ENCODE peak calls at places on chromosomes 1 and 21, in eight cellular contexts. B is NB4, Q is IMR-90, O is uterus, R is ovary, D is breast epithelium, P is stomach, K is upper lobe of left lung. G is an unnamed sample.

GRCh38 chr1:7097938-7098592 is 312.8 kb downstream of the CAMTA1 start:
- DNase-seq in Q (no peak), D (no peak), P (no peak), R (no peak), K (no peak), O (no peak), B (no peak), G (no peak)

GRCh38 chr1:173570370-173571030 is 32.4 kb downstream of the SLC9C2 start:
- DNase-seq in O (no peak), K (peak), Q (no peak), P (no peak), B (no peak), D (no peak), R (no peak), G (no peak)

GRCh38 chr1:228082975-228083870 is 715 bp downstream of the ARF1 start:
- DNase-seq in R (peak), B (peak), K (peak), O (peak), Q (peak), P (peak), D (peak), G (peak)

GRCh38 chr1:2205191-2205952 is 10.8 kb upstream of the FAAP20 start:
- DNase-seq in D (peak), R (peak), Q (peak), B (peak), P (peak), K (peak), O (peak), G (peak)

GRCh38 chr1:107776898-107777663 is 187.9 kb downstream of the VAV3 start:
- DNase-seq in P (no peak), D (no peak), R (no peak), B (no peak), O (no peak), Q (no peak), K (no peak), G (no peak)

GRCh38 chr1:116693759-116694482 is 26.4 kb upstream of the IGSF3 start:
- DNase-seq in O (no peak), D (peak), R (no peak), Q (no peak), B (no peak), K (no peak), P (no peak), G (peak)

GRCh38 chr1:175195281-175195680 is 2.7 kb upstream of the KIAA0040 start:
- DNase-seq in O (no peak), R (no peak), B (no peak), K (no peak), Q (no peak), D (no peak), P (no peak), G (no peak)

GRCh38 chr21:34200288-34200905 is 127.0 kb downstream of the MRPS6 start:
- DNase-seq in Q (no peak), K (no peak), D (no peak), P (no peak), O (no peak), R (no peak), B (peak), G (no peak)

GRCh38 chr1:62281922-62282555 is 37.2 kb downstream of the KANK4 start:
- DNase-seq in B (no peak), O (no peak), D (no peak), K (no peak), Q (no peak), P (no peak), R (no peak), G (no peak)

GRCh38 chr21:15060776-15061175 is 4.0 kb downstream of the NRIP1 start:
- DNase-seq in B (no peak), R (no peak), Q (peak), P (no peak), D (no peak), O (no peak), K (no peak), G (peak)

GRCh38 chr1:157431751-157432150 is 120.6 kb downstream of the FCRL5 start:
- DNase-seq in K (no peak), B (no peak), Q (peak), D (no peak), R (no peak), P (no peak), O (no peak), G (no peak)

GRCh38 chr1:202852163-202852904 is 36.6 kb downstream of the RABIF start:
- DNase-seq in R (no peak), Q (peak), O (no peak), P (peak), K (no peak), B (peak), D (no peak), G (peak)

GRCh38 chr1:192477630-192478029 is 97.9 kb upstream of the RGS1 start:
- DNase-seq in R (no peak), O (no peak), Q (peak), B (peak), K (no peak), D (no peak), P (no peak), G (peak)

GRCh38 chr21:27391990-27392389 is 425.1 kb upstream of the ADAMTS5 start:
- DNase-seq in D (no peak), K (no peak), R (no peak), O (no peak), B (no peak), Q (no peak), P (no peak), G (no peak)

DNA sequence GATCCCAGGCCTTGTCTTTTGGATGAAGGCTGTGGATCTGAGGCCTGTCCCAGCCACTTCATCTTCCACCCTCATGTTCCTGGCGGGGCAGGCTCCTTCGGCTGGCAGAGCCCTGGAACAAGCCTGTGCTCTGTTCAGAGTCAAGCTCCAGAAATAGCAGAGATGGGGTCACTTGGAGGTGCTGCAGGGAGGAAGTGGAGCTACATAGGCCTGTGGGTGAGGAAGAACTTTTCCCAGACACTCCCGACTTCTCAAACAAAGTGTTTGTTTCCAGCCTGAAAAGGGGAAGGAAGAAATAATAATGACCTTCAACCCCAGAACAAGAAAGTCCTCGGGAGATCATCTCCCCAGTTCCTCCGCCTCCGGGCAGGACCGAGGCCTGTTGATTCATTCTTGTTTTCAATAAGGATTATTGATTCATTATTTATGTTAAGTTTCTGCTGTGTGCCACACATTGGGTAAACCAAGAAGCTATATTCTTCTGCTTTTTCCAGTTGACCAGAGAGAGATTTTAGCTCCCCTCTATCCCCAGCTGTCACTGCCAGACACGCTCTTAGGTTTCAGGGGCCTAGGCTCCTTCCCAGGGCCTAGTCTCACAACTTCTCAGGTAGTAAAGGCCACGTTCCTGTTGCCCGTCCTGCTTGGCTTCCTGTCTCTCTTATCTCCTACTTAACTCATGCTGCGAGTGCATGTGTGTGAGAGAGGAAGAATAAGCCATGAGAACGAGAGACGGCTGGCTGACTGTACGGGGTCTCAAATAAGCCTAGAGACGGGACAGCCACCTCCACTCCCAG is 16.9 kb downstream of the IKBKE start:
- DNase-seq in P (no peak), D (no peak), O (no peak), K (no peak), Q (no peak), B (no peak), R (no peak), G (no peak)
- TF ChIP-seq POLR2A in P (no peak), D (no peak), O (no peak), K (no peak), Q (no peak), B (no peak), R (no peak), G (no peak)

GRCh38 chr1:15756143-15757015 is 2.2 kb upstream of the FBLIM1 start:
- DNase-seq in O (no peak), B (no peak), P (peak), K (peak), R (no peak), Q (no peak), D (peak), G (no peak)

GRCh38 chr1:15757016-15757543 is 1.5 kb upstream of the FBLIM1 start:
- DNase-seq in K (no peak), P (no peak), O (no peak), R (no peak), D (no peak), Q (no peak), B (no peak), G (no peak)

GRCh38 chr1:15758537-15758936 is at the start of gene FBLIM1:
- DNase-seq in O (peak), B (no peak), Q (no peak), R (peak), D (no peak), K (peak), P (no peak), G (no peak)

GRCh38 chr1:15758953-15759661 is 512 bp downstream of the FBLIM1 start:
- DNase-seq in D (no peak), K (peak), P (no peak), B (no peak), Q (no peak), O (no peak), R (no peak), G (no peak)

DNA sequence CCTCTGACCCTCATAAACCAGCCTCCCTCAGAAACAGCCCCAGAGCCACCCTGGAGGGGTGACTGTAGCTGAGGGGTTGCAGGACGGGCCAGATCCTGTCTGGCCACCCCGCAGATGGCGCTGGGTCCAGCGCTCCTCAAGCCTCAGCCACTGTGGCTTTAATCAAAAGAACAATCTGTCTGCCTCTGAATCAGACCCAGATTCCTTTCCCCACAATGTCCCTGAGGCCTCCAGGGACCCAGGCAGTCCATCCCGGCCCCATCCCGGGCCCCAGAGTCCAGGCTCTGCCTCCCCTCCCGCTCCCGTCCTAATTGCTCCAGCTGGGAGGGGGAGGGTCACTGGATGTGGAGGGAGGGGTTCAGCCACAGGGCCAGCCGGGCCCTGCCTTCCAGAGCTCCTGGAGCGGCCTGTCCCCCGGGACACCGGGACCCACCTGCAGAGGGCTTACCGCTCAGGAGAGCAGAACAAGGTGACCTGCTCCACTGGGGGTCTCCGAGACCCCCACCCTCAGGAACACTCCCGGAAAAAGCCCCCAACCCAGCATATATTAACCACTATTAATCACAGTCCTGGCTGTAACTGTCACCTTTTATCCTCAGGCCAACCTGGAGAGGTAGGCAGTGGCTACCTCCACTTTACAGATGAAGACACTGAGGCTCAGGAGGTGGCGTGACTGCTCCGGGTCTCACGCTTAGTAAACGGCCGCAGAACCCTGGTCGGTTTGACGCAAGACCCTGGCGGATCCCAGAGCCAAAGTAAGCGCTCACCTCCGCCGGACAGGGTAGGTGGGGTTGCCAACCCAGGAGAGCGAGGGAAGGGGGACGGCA is 807 bp upstream of the FBLIM1 start:
- DNase-seq in Q (peak), O (no peak), P (no peak), R (peak), D (no peak), K (peak), B (no peak), G (no peak)
- TF ChIP-seq POLR2A in Q (no peak), O (no peak), P (no peak), R (no peak), D (no peak), K (no peak), B (no peak), G (no peak)

DNA sequence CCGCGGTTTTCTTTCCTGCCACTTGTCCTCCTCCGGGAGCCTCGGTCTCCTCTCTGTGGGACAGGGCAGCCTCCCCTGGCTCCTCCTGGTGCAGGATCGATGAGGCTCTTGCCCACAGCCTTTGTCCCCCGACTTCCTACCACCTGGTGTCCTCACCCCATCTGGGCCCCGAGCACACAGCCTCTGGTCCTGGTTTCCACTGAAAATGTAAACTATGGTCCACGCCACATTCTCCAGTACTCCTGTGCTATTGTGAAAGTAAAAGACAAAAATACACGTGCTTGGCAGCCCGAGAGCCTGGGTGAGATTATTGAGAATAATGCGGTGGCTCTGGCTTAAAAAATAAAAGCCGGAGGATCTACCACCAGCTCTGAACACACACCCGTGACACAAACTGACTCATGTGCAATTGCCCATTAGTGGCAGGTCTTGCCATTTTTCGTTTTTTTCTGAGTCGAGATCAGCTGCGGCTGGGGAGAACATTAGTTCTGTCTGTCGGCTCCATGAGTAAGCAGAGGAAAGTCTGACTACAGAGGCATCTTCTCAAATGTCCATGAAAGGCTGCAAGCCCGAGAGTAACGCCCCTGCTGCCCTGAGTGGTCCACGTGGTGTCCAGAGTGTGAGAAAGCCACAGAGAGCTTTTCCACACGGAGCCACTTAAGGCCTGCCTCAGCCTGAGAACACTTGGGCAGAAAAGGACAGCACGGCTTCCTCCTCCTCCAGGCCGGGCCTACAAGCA is 5.7 kb upstream of the COL6A2 start:
- DNase-seq in Q (peak), K (no peak), D (peak), B (no peak), P (peak), O (peak), R (peak), G (no peak)
- TF ChIP-seq POLR2A in Q (peak), K (no peak), D (no peak), B (no peak), P (no peak), O (peak), R (no peak), G (no peak)

GRCh38 chr1:230422221-230422981 is 3.7 kb downstream of the PGBD5 start:
- DNase-seq in O (no peak), R (no peak), D (no peak), Q (no peak), B (no peak), K (no peak), P (no peak), G (no peak)
- TF ChIP-seq POLR2A in O (no peak), R (no peak), D (no peak), Q (no peak), B (no peak), K (no peak), P (no peak), G (no peak)

GRCh38 chr1:15849775-15850449 is 2.4 kb downstream of the SPEN start:
- DNase-seq in R (no peak), K (no peak), O (peak), P (peak), B (peak), D (no peak), Q (peak), G (peak)

GRCh38 chr1:15852828-15853302 is 5.4 kb downstream of the SPEN start:
- DNase-seq in P (no peak), Q (no peak), K (no peak), B (no peak), D (no peak), R (no peak), O (no peak), G (no peak)

GRCh38 chr1:15850450-15851079 is 3.1 kb downstream of the SPEN start:
- DNase-seq in R (no peak), B (no peak), P (no peak), O (no peak), K (no peak), Q (no peak), D (no peak), G (no peak)

GRCh38 chr1:15852036-15852827 is 4.7 kb downstream of the SPEN start:
- DNase-seq in O (no peak), R (no peak), Q (peak), P (no peak), B (no peak), D (no peak), K (no peak), G (no peak)

DNA sequence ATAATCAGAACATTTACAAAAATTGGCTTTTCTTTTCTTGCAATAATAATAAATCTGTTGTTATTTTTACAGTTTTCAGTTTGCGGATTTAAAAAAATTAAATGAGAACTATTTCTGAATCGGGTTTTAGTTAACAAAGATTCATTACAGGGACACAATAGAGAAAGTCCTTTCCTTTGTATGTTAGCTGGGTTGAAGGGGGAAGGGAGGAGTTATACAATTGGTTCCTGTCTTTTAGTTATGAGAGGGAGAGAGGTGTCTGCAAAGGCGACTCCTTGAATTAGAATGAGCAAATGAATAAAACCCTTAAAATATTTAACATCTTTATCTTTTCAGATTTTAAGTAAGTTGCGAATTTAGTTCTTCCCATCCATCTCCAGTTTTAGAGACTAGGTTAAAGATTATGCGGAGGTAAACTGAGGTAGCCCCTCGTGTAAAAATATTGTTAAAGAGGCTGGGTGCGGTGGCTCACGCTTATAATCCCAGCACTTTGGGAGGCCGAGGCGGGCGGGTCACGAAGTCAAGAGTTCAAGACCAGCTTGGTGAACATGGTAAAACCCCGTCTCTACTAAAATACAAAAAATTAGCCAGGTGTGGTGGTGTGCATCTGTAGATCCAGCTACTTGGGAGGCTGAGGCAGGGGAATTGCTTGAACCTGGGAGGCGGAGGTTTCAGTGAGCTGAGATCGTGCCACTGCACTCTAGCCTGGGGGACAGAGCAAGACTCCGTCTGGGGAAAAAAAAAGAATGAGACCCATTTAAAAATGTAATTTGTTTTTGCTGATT is 3.9 kb downstream of the SPEN start:
- DNase-seq in B (no peak), Q (no peak), P (no peak), D (no peak), R (no peak), O (no peak), K (no peak), G (no peak)
- TF ChIP-seq POLR2A in B (no peak), Q (no peak), P (no peak), D (no peak), R (no peak), O (no peak), K (no peak), G (no peak)